ENCODE peak calls at places on chromosomes 1 and 21, in ten cellular contexts. X, C, K, P, N, T, F, S, L and H are unnamed samples.

GRCh38 chr1:234638832-234639799 is 29.1 kb upstream of the IRF2BP2 start:
- DNase-seq in L (no peak), F (no peak), X (no peak), C (peak; percentile 65), K (no peak), S (no peak), P (no peak), T (no peak), N (peak; percentile 65), H (no peak)

GRCh38 chr1:111148376-111148881 is 8.4 kb downstream of the CEPT1 start:
- DNase-seq in T (no peak), L (no peak), P (no peak), C (no peak), K (no peak), S (no peak), X (no peak), F (no peak), N (no peak), H (no peak)

GRCh38 chr1:200075938-200076546 is 48.5 kb downstream of the NR5A2 start:
- DNase-seq in K (no peak), T (no peak), L (no peak), X (no peak), N (peak; percentile 52), F (no peak), C (peak; percentile 76), P (no peak), S (peak; percentile 74), H (peak; percentile 58)

GRCh38 chr1:162561616-162562451 is at the start of gene UAP1:
- DNase-seq in C (no peak), S (peak; percentile 53), X (peak; percentile 77), K (no peak), T (no peak), N (no peak), F (no peak), L (peak; percentile 14), P (no peak), H (no peak)

GRCh38 chr1:30654188-30654587 is 69.2 kb downstream of the MATN1 start:
- DNase-seq in F (no peak), P (no peak), S (no peak), K (no peak), C (peak; percentile 49), L (no peak), X (no peak), N (no peak), T (no peak), H (no peak)

GRCh38 chr1:209389258-209389657 is 194.3 kb upstream of the CAMK1G start:
- DNase-seq in C (peak; percentile 100), N (peak; percentile 52), S (peak; percentile 97), F (no peak), X (no peak), L (no peak), K (no peak), P (no peak), T (no peak), H (peak; percentile 72)

GRCh38 chr1:40059960-40060337 is 19.4 kb downstream of the CAP1 start:
- DNase-seq in K (no peak), C (peak; percentile 33), L (no peak), F (no peak), P (no peak), T (no peak), N (no peak), X (no peak), S (no peak), H (no peak)

GRCh38 chr1:46508760-46509159 is 19.1 kb downstream of the DMBX1 start:
- DNase-seq in K (peak; percentile 86), T (no peak), L (no peak), X (no peak), S (peak; percentile 71), P (no peak), F (no peak), C (peak; percentile 58), N (no peak), H (no peak)

GRCh38 chr1:100213141-100213540 is 35.1 kb upstream of the LRRC39 start:
- DNase-seq in K (no peak), C (no peak), L (no peak), N (no peak), T (no peak), P (no peak), F (no peak), S (no peak), X (no peak), H (no peak)

GRCh38 chr1:81569761-81570160 is 231.0 kb upstream of the ADGRL2 start:
- DNase-seq in T (no peak), L (no peak), C (no peak), P (no peak), X (no peak), N (no peak), S (no peak), F (no peak), K (no peak), H (no peak)

GRCh38 chr1:70387507-70387906 is 23.6 kb upstream of the CTH start:
- DNase-seq in N (no peak), L (no peak), F (no peak), S (no peak), P (no peak), X (no peak), C (no peak), K (no peak), T (no peak), H (no peak)

GRCh38 chr1:26285366-26286063 is 5.6 kb downstream of the SH3BGRL3 start:
- DNase-seq in S (no peak), K (peak; percentile 70), X (peak; percentile 67), N (no peak), P (no peak), C (no peak), F (no peak), T (no peak), L (no peak), H (peak; percentile 58)

GRCh38 chr21:30444204-30444603 is 4.1 kb downstream of the KRTAP15-1 start:
- DNase-seq in X (no peak), S (no peak), P (no peak), K (no peak), F (no peak), C (peak; percentile 2), L (no peak), T (no peak), N (no peak), H (no peak)

GRCh38 chr1:180912801-180913616 is at the start of gene KIAA1614:
- DNase-seq in P (no peak), S (peak; percentile 15), N (no peak), L (peak; percentile 39), C (no peak), F (no peak), X (peak; percentile 67), K (no peak), T (no peak), H (no peak)

GRCh38 chr21:32578107-32578691 is 7.1 kb downstream of the TCP10L start:
- DNase-seq in S (no peak), X (no peak), L (no peak), P (no peak), K (peak; percentile 45), T (no peak), N (peak; percentile 62), F (no peak), C (peak; percentile 13), H (peak; percentile 18)

GRCh38 chr1:57605933-57606332 is 182.1 kb upstream of the DAB1 start:
- DNase-seq in X (no peak), F (no peak), C (no peak), K (no peak), T (no peak), P (no peak), L (no peak), S (no peak), N (no peak), H (no peak)

GRCh38 chr1:167186198-167186750 is 34.4 kb upstream of the POU2F1 start:
- DNase-seq in S (no peak), N (no peak), T (no peak), L (no peak), K (no peak), P (no peak), C (no peak), X (no peak), F (no peak), H (no peak)

GRCh38 chr1:212237651-212238050 is 47.6 kb upstream of the PPP2R5A start:
- DNase-seq in L (peak; percentile 42), S (no peak), T (no peak), N (peak; percentile 33), K (peak; percentile 36), F (no peak), C (peak; percentile 85), X (no peak), P (no peak), H (peak; percentile 16)

GRCh38 chr1:69827732-69828131 is 260.0 kb downstream of the LRRC7 start:
- DNase-seq in X (no peak), S (no peak), N (no peak), P (no peak), C (peak; percentile 2), F (no peak), L (no peak), K (no peak), T (no peak), H (no peak)

GRCh38 chr1:6272476-6273270 is 11.8 kb upstream of the GPR153 start:
- DNase-seq in P (no peak), F (no peak), X (no peak), N (no peak), S (no peak), K (no peak), L (no peak), T (no peak), C (no peak), H (no peak)

GRCh38 chr1:31013187-31013864 is 52.2 kb downstream of the PUM1 start:
- DNase-seq in C (peak; percentile 86), X (no peak), K (no peak), S (no peak), T (no peak), N (no peak), F (no peak), L (peak; percentile 23), P (no peak), H (no peak)

GRCh38 chr1:58781541-58782307 is 2.1 kb downstream of the JUN start:
- DNase-seq in K (peak; percentile 64), L (no peak), T (no peak), P (peak; percentile 72), F (peak; percentile 35), X (peak; percentile 84), C (no peak), S (peak; percentile 77), N (peak; percentile 61), H (no peak)

GRCh38 chr1:47865881-47866535 is 131.2 kb downstream of the TRABD2B start:
- DNase-seq in S (peak; percentile 32), N (no peak), P (no peak), F (no peak), L (no peak), X (no peak), T (no peak), C (no peak), K (no peak), H (no peak)

GRCh38 chr1:180510882-180511281 is 8.5 kb upstream of the ACBD6 start:
- DNase-seq in P (no peak), L (no peak), F (no peak), N (no peak), C (no peak), T (no peak), S (no peak), K (no peak), X (no peak), H (no peak)

GRCh38 chr1:115411388-115412063 is 73.5 kb upstream of the NGF start:
- DNase-seq in L (no peak), N (peak; percentile 56), X (no peak), T (no peak), P (no peak), C (peak; percentile 98), S (peak; percentile 32), K (no peak), F (no peak), H (peak; percentile 7)

GRCh38 chr1:36882536-36883285 is 151.6 kb downstream of the GRIK3 start:
- DNase-seq in N (no peak), X (peak; percentile 5), P (no peak), S (no peak), L (no peak), F (no peak), T (no peak), C (no peak), K (no peak), H (no peak)

GRCh38 chr1:46485564-46486431 is 3.8 kb upstream of the DMBX1 start:
- DNase-seq in P (no peak), S (no peak), F (no peak), L (no peak), X (no peak), K (no peak), N (no peak), C (no peak), T (no peak), H (no peak)

GRCh38 chr1:116553386-116554115 is 17.3 kb downstream of the CD58 start:
- DNase-seq in T (no peak), N (peak; percentile 69), S (peak; percentile 84), F (no peak), K (no peak), X (no peak), C (peak; percentile 90), P (no peak), L (no peak), H (peak; percentile 33)